ENCODE peak calls at places on chromosome 12, in seven cellular contexts. S is DMS79, Z is midbrain, G is stomach, A is COLO829, K is GM23338, I is DMS53. E is an unnamed sample.

GRCh38 chr12:87768884-87769283 is 260.3 kb downstream of the C12orf50 start:
- DNase-seq in K (no peak), S (no peak), I (no peak), A (no peak), G (no peak), Z (no peak), E (no peak)

GRCh38 chr12:4813741-4814140 is 93.5 kb downstream of the GALNT8 start:
- DNase-seq in K (no peak), Z (no peak), I (peak; percentile 74), A (no peak), G (no peak), S (no peak), E (peak; percentile 20)

GRCh38 chr12:103799504-103800251 is 41.4 kb downstream of the NT5DC3 start:
- DNase-seq in G (no peak), S (peak; percentile 88), A (no peak), K (peak; percentile 19), I (peak; percentile 99), Z (no peak), E (peak; percentile 36)

GRCh38 chr12:109796057-109796456 is 37.1 kb downstream of the TRPV4 start:
- DNase-seq in Z (no peak), G (no peak), K (no peak), I (no peak), S (no peak), A (no peak), E (no peak)

GRCh38 chr12:84599539-84599938 is 313.1 kb downstream of the SLC6A15 start:
- DNase-seq in S (no peak), I (peak; percentile 89), A (peak; percentile 53), K (peak; percentile 9), Z (no peak), G (no peak), E (peak; percentile 83)

GRCh38 chr12:105423921-105424320 is 93.4 kb downstream of the C12orf75 start:
- DNase-seq in I (no peak), K (no peak), Z (no peak), A (no peak), S (no peak), G (no peak), E (peak; percentile 34)

GRCh38 chr12:6941267-6941666 is 2.3 kb upstream of the RNU7-1 start:
- DNase-seq in I (no peak), K (no peak), S (no peak), G (no peak), A (no peak), Z (no peak), E (no peak)

GRCh38 chr12:108685469-108686247 is 45.7 kb downstream of the CORO1C start:
- DNase-seq in G (no peak), I (peak; percentile 29), Z (no peak), A (no peak), S (no peak), K (no peak), E (no peak)

GRCh38 chr12:5507536-5507935 is 75.6 kb downstream of the NTF3 start:
- DNase-seq in S (no peak), K (no peak), I (no peak), Z (no peak), G (no peak), A (no peak), E (no peak)

GRCh38 chr12:121392325-121392716 is 7.6 kb upstream of the RNF34 start:
- DNase-seq in K (no peak), Z (no peak), I (no peak), A (no peak), S (no peak), G (no peak), E (no peak)

GRCh38 chr12:91382081-91382543 is 199.5 kb upstream of the DCN start:
- DNase-seq in I (peak; percentile 89), G (peak; percentile 87), K (peak; percentile 94), S (no peak), A (peak; percentile 39), Z (peak; percentile 93), E (peak; percentile 88)

GRCh38 chr12:126506426-126507182 is 1441.4 kb downstream of the AACS start:
- DNase-seq in K (no peak), S (no peak), A (no peak), G (no peak), Z (no peak), I (no peak), E (no peak)

GRCh38 chr12:131831635-131832041 is 3.4 kb downstream of the MMP17 start:
- DNase-seq in G (no peak), Z (peak; percentile 3), I (peak; percentile 85), S (peak; percentile 37), K (no peak), A (no peak), E (no peak)

GRCh38 chr12:120835657-120836056 is 68.5 kb downstream of the SPPL3 start:
- DNase-seq in K (no peak), I (peak; percentile 11), A (no peak), S (peak; percentile 87), Z (no peak), G (no peak), E (no peak)

GRCh38 chr12:11731455-11731854 is 82.0 kb downstream of the ETV6 start:
- DNase-seq in K (no peak), G (no peak), S (no peak), A (no peak), I (peak; percentile 79), Z (no peak), E (no peak)

GRCh38 chr12:113866496-113866895 is 99.6 kb downstream of the RBM19 start:
- DNase-seq in K (no peak), A (no peak), Z (no peak), S (no peak), I (no peak), G (no peak), E (no peak)

GRCh38 chr12:57149309-57149900 is 2.0 kb upstream of the LRP1-AS start:
- DNase-seq in Z (peak; percentile 14), A (no peak), K (no peak), G (no peak), I (peak; percentile 69), S (no peak), E (no peak)

GRCh38 chr12:93167841-93168492 is 209.8 kb upstream of the NUDT4 start:
- DNase-seq in Z (peak; percentile 57), I (peak; percentile 74), K (peak; percentile 78), A (peak; percentile 47), G (no peak), S (no peak), E (peak; percentile 69)

GRCh38 chr12:77343291-77343690 is 277.9 kb upstream of the E2F7 start:
- DNase-seq in Z (no peak), G (no peak), S (no peak), K (no peak), A (no peak), I (no peak), E (no peak)

GRCh38 chr12:113006641-113007040 is 28.3 kb downstream of the OAS2 start:
- DNase-seq in G (no peak), S (no peak), A (no peak), K (no peak), Z (no peak), I (no peak), E (no peak)

GRCh38 chr12:76486011-76486410 is 73.6 kb downstream of the OSBPL8 start:
- DNase-seq in Z (no peak), I (no peak), K (no peak), S (no peak), A (no peak), G (no peak), E (no peak)

GRCh38 chr12:34402228-34402898 is 380.1 kb downstream of the ALG10 start:
- DNase-seq in K (no peak), I (no peak), Z (no peak), G (peak; percentile 17), S (no peak), A (no peak), E (no peak)

GRCh38 chr12:59121466-59121865 is 201.2 kb upstream of the LRIG3 start:
- DNase-seq in S (no peak), A (no peak), K (no peak), I (no peak), G (no peak), Z (no peak), E (no peak)

GRCh38 chr12:101962486-101962885 is 85.1 kb downstream of the DRAM1 start:
- DNase-seq in S (no peak), K (no peak), A (no peak), I (no peak), Z (no peak), G (no peak), E (no peak)

GRCh38 chr12:41189395-41190251 is 1.5 kb downstream of the PDZRN4 start:
- DNase-seq in I (peak; percentile 78), K (peak; percentile 45), A (no peak), Z (peak; percentile 64), G (no peak), S (peak; percentile 18), E (peak; percentile 23)

GRCh38 chr12:188910-189621 is 24.9 kb downstream of the SLC6A12 start:
- DNase-seq in G (peak; percentile 57), K (peak; percentile 89), I (peak; percentile 96), S (no peak), A (peak; percentile 63), Z (peak; percentile 52), E (peak; percentile 70)

GRCh38 chr12:132206093-132206434 is 61.8 kb downstream of the NOC4L start:
- DNase-seq in K (no peak), Z (peak; percentile 38), G (no peak), S (no peak), I (no peak), A (no peak), E (no peak)

GRCh38 chr12:65668981-65669695 is 155.1 kb upstream of the HMGA2 start:
- DNase-seq in K (no peak), Z (no peak), G (no peak), I (no peak), A (no peak), S (no peak), E (no peak)

E was measured in mesendoderm.